ENCODE peak calls at places on chromosome 10, in six cellular contexts. M is effector memory CD4-positive, alpha-beta T cell; D is coronary artery; S is astrocyte; G is fibroblast of the aortic adventitia; R is left ventricle myocardium inferior. Q is an unnamed sample.

GRCh38 chr10:77073066-77073960 is 564.3 kb downstream of the KCNMA1 start:
- DNase-seq in M (no peak), D (no peak), S (no peak), G (peak; percentile 75), R (peak; percentile 45), Q (peak; percentile 38)

GRCh38 chr10:35765039-35765662 is 123.1 kb upstream of the FZD8 start:
- DNase-seq in M (no peak), D (no peak), S (no peak), G (no peak), R (no peak), Q (peak; percentile 17)

GRCh38 chr10:107913317-107914294 is 749.1 kb upstream of the SORCS1 start:
- DNase-seq in M (no peak), D (no peak), S (no peak), G (no peak), R (no peak), Q (no peak)

GRCh38 chr10:115082521-115082920 is 10.6 kb upstream of the ATRNL1 start:
- DNase-seq in M (no peak), D (no peak), S (peak; percentile 43), G (no peak), R (no peak), Q (no peak)

GRCh38 chr10:5343561-5343960 is 21.2 kb upstream of the UCN3 start:
- DNase-seq in M (no peak), D (no peak), S (no peak), G (no peak), R (no peak), Q (no peak)

GRCh38 chr10:107264742-107265141 is 100.2 kb upstream of the SORCS1 start:
- DNase-seq in M (no peak), D (no peak), S (no peak), G (no peak), R (no peak), Q (no peak)

GRCh38 chr10:70699659-70700174 is 27.4 kb downstream of the ADAMTS14 start:
- DNase-seq in M (no peak), D (no peak), S (no peak), G (peak; percentile 28), R (no peak), Q (no peak)

GRCh38 chr10:123578721-123579120 is 87.4 kb upstream of the GPR26 start:
- DNase-seq in M (no peak), D (no peak), S (no peak), G (no peak), R (no peak), Q (no peak)

GRCh38 chr10:1061930-1062769 is 6.0 kb downstream of the WDR37 start:
- DNase-seq in M (no peak), D (no peak), S (peak; percentile 85), G (peak; percentile 56), R (no peak), Q (no peak)

GRCh38 chr10:110337906-110338305 is 33.2 kb upstream of the SMNDC1 start:
- DNase-seq in M (no peak), D (no peak), S (peak; percentile 54), G (peak; percentile 60), R (no peak), Q (no peak)

GRCh38 chr10:69362471-69362954 is 54.2 kb downstream of the TACR2 start:
- DNase-seq in M (peak; percentile 15), D (peak; percentile 94), S (peak; percentile 73), G (peak; percentile 75), R (peak; percentile 69), Q (peak; percentile 92)

GRCh38 chr10:124197301-124198148 is 104.1 kb upstream of the CHST15 start:
- DNase-seq in M (no peak), D (peak; percentile 81), S (no peak), G (no peak), R (no peak), Q (no peak)

GRCh38 chr10:78754269-78755074 is 314.3 kb upstream of the ZMIZ1 start:
- DNase-seq in M (no peak), D (no peak), S (peak; percentile 87), G (peak; percentile 87), R (no peak), Q (no peak)

GRCh38 chr10:71396714-71397339 is at the start of gene CDH23:
- DNase-seq in M (no peak), D (peak; percentile 69), S (no peak), G (no peak), R (peak; percentile 55), Q (peak; percentile 51)

GRCh38 chr10:97689637-97690036 is 2.6 kb upstream of the AVPI1 start:
- DNase-seq in M (no peak), D (no peak), S (peak; percentile 98), G (peak; percentile 100), R (no peak), Q (no peak)

GRCh38 chr10:31399631-31400030 is 80.6 kb downstream of the ZEB1 start:
- DNase-seq in M (no peak), D (no peak), S (no peak), G (peak; percentile 35), R (peak; percentile 41), Q (peak; percentile 65)

GRCh38 chr10:4396401-4397283 is 429.4 kb upstream of the AKR1E2 start:
- DNase-seq in M (no peak), D (no peak), S (no peak), G (no peak), R (no peak), Q (no peak)

GRCh38 chr10:89207181-89207800 is at the start of gene CH25H:
- DNase-seq in M (peak; percentile 14), D (peak; percentile 86), S (peak; percentile 64), G (peak; percentile 71), R (peak; percentile 78), Q (peak; percentile 84)

GRCh38 chr10:48522011-48522765 is 82.7 kb downstream of the ARHGAP22 start:
- DNase-seq in M (no peak), D (peak; percentile 65), S (peak; percentile 21), G (peak; percentile 38), R (no peak), Q (no peak)

GRCh38 chr10:97701438-97702064 is 12.0 kb upstream of the MARVELD1 start:
- DNase-seq in M (no peak), D (no peak), S (peak; percentile 33), G (peak; percentile 90), R (no peak), Q (no peak)

GRCh38 chr10:97519342-97519741 is 20.6 kb downstream of the UBTD1 start:
- DNase-seq in M (no peak), D (no peak), S (no peak), G (peak; percentile 51), R (no peak), Q (no peak)

GRCh38 chr10:43197834-43198681 is 59.8 kb downstream of the CSGALNACT2 start:
- DNase-seq in M (no peak), D (no peak), S (no peak), G (no peak), R (no peak), Q (peak; percentile 36)

GRCh38 chr10:6052247-6053221 is 9.6 kb downstream of the IL2RA start:
- DNase-seq in M (peak; percentile 76), D (no peak), S (no peak), G (no peak), R (no peak), Q (no peak)

GRCh38 chr10:8275911-8276310 is 221.4 kb downstream of the GATA3 start:
- DNase-seq in M (no peak), D (no peak), S (no peak), G (no peak), R (no peak), Q (no peak)

GRCh38 chr10:72335394-72336258 is 19.1 kb downstream of the DNAJB12 start:
- DNase-seq in M (no peak), D (peak; percentile 95), S (no peak), G (peak; percentile 65), R (peak; percentile 74), Q (peak; percentile 77)

GRCh38 chr10:122461367-122461728 is at the start of gene HTRA1:
- DNase-seq in M (no peak), D (no peak), S (no peak), G (peak; percentile 64), R (peak; percentile 86), Q (peak; percentile 84)

GRCh38 chr10:19417740-19418139 is 369.1 kb downstream of the MALRD1 start:
- DNase-seq in M (no peak), D (no peak), S (no peak), G (no peak), R (no peak), Q (no peak)

GRCh38 chr10:2734691-2735090 is 332.7 kb upstream of the PFKP start:
- DNase-seq in M (no peak), D (no peak), S (no peak), G (no peak), R (no peak), Q (no peak)

GRCh38 chr10:99551158-99551557 is 18.4 kb downstream of the NKX2-3 start:
- DNase-seq in M (no peak), D (no peak), S (peak; percentile 24), G (no peak), R (no peak), Q (peak; percentile 44)

GRCh38 chr10:98636921-98637329 is 190.2 kb upstream of the HPS1 start:
- DNase-seq in M (no peak), D (no peak), S (no peak), G (no peak), R (no peak), Q (no peak)

GRCh38 chr10:96413151-96413787 is 54.5 kb upstream of the OPALIN start:
- DNase-seq in M (no peak), D (peak; percentile 53), S (no peak), G (no peak), R (no peak), Q (peak; percentile 58)

GRCh38 chr10:133170092-133170491 is 10.1 kb downstream of the KNDC1 start:
- DNase-seq in M (no peak), D (no peak), S (no peak), G (no peak), R (no peak), Q (no peak)

GRCh38 chr10:43039629-43040481 is 37.0 kb upstream of the RET start:
- DNase-seq in M (no peak), D (no peak), S (no peak), G (no peak), R (no peak), Q (no peak)

GRCh38 chr10:44392420-44392819 is 7.5 kb upstream of the CXCL12 start:
- DNase-seq in M (no peak), D (no peak), S (no peak), G (no peak), R (no peak), Q (no peak)

GRCh38 chr10:61628875-61629513 is 33.7 kb upstream of the CABCOCO1 start:
- DNase-seq in M (no peak), D (no peak), S (peak; percentile 97), G (peak; percentile 92), R (no peak), Q (no peak)
- H3K4me3 ChIP-seq in M (no peak overlapping the region), D (no peak overlapping the region), S (peak overlapping the region; percentile 12), G (no peak overlapping the region), R (no peak overlapping the region), Q (no peak overlapping the region)

GRCh38 chr10:27345455-27345909 is 104.9 kb upstream of the ACBD5 start:
- DNase-seq in M (no peak), D (no peak), S (no peak), G (no peak), R (no peak), Q (no peak)
- H3K4me3 ChIP-seq in M (no peak overlapping the region), D (no peak overlapping the region), S (no peak overlapping the region), G (no peak overlapping the region), R (no peak overlapping the region), Q (no peak overlapping the region)

GRCh38 chr10:103053659-103054581 is 135.8 kb downstream of the CNNM2 start:
- DNase-seq in M (peak; percentile 40), D (peak; percentile 80), S (peak; percentile 75), G (peak; percentile 83), R (peak; percentile 44), Q (peak; percentile 60)
- H3K4me3 ChIP-seq in M (peak overlapping the region; percentile 40), D (peak overlapping the region; percentile 40), S (peak overlapping the region; percentile 26), G (peak overlapping the region; percentile 58), R (peak overlapping the region; percentile 48), Q (peak overlapping the region; percentile 42)

GRCh38 chr10:14074062-14074884 is 256.5 kb downstream of the FRMD4A start:
- DNase-seq in M (no peak), D (peak; percentile 94), S (peak; percentile 99), G (peak; percentile 100), R (peak; percentile 84), Q (peak; percentile 91)
- H3K4me3 ChIP-seq in M (no peak overlapping the region), D (peak overlapping the region; percentile 50), S (peak overlapping the region; percentile 34), G (no peak overlapping the region), R (peak overlapping the region; percentile 53), Q (no peak overlapping the region)